ENCODE peak calls at places on chromosomes 11 and 22, in ten cellular contexts. One of them, this sample, is unnamed.

GRCh38 chr22:19732403-19733113 is 9.2 kb downstream of the GP1BB start:
- DNase-seq in AG09319: no peak
- DNase-seq in lower lobe of right lung: no peak
- DNase-seq in fibroblast of the aortic adventitia: no peak
- DNase-seq in GM10248: no peak
- DNase-seq in glutamatergic neuron: no peak
- DNase-seq in AG10803: no peak
- DNase-seq in psoas muscle: no peak
- DNase-seq in keratinocyte: no peak
- DNase-seq in heart left ventricle: no peak
- DNase-seq in this sample: no peak

GRCh38 chr11:118473537-118473936 is 37.2 kb downstream of the KMT2A start:
- DNase-seq in AG09319: no peak
- DNase-seq in lower lobe of right lung: no peak
- DNase-seq in fibroblast of the aortic adventitia: no peak
- DNase-seq in GM10248: no peak
- DNase-seq in glutamatergic neuron: no peak
- DNase-seq in AG10803: no peak
- DNase-seq in psoas muscle: no peak
- DNase-seq in keratinocyte: no peak
- DNase-seq in heart left ventricle: no peak
- DNase-seq in this sample: no peak

GRCh38 chr11:33018840-33019239 is 3.2 kb downstream of the DEPDC7 start:
- DNase-seq in AG09319: no peak
- DNase-seq in lower lobe of right lung: no peak
- DNase-seq in fibroblast of the aortic adventitia: no peak
- DNase-seq in GM10248: no peak
- DNase-seq in glutamatergic neuron: no peak
- DNase-seq in AG10803: no peak
- DNase-seq in psoas muscle: no peak
- DNase-seq in keratinocyte: no peak
- DNase-seq in heart left ventricle: no peak
- DNase-seq in this sample: no peak

GRCh38 chr11:33747969-33748368 is 11.7 kb upstream of the CD59 start:
- DNase-seq in AG09319: no peak
- DNase-seq in lower lobe of right lung: no peak
- DNase-seq in fibroblast of the aortic adventitia: peak; percentile 74
- DNase-seq in GM10248: no peak
- DNase-seq in glutamatergic neuron: no peak
- DNase-seq in AG10803: peak; percentile 39
- DNase-seq in psoas muscle: no peak
- DNase-seq in keratinocyte: no peak
- DNase-seq in heart left ventricle: no peak
- DNase-seq in this sample: no peak

GRCh38 chr11:93844568-93844967 is 5.8 kb downstream of the VSTM5 start:
- DNase-seq in AG09319: no peak
- DNase-seq in lower lobe of right lung: no peak
- DNase-seq in fibroblast of the aortic adventitia: no peak
- DNase-seq in GM10248: no peak
- DNase-seq in glutamatergic neuron: no peak
- DNase-seq in AG10803: no peak
- DNase-seq in psoas muscle: no peak
- DNase-seq in keratinocyte: peak; percentile 42
- DNase-seq in heart left ventricle: no peak
- DNase-seq in this sample: no peak

GRCh38 chr11:57641426-57641825 is 8.3 kb downstream of the YPEL4 start:
- DNase-seq in AG09319: peak; percentile 42
- DNase-seq in lower lobe of right lung: no peak
- DNase-seq in fibroblast of the aortic adventitia: peak; percentile 77
- DNase-seq in GM10248: peak; percentile 65
- DNase-seq in glutamatergic neuron: no peak
- DNase-seq in AG10803: peak; percentile 73
- DNase-seq in psoas muscle: no peak
- DNase-seq in keratinocyte: no peak
- DNase-seq in heart left ventricle: no peak
- DNase-seq in this sample: no peak

GRCh38 chr11:6468712-6469495 is 4.8 kb downstream of the TRIM3 start:
- DNase-seq in AG09319: peak; percentile 30
- DNase-seq in lower lobe of right lung: peak; percentile 84
- DNase-seq in fibroblast of the aortic adventitia: peak; percentile 81
- DNase-seq in GM10248: peak; percentile 74
- DNase-seq in glutamatergic neuron: peak; percentile 81
- DNase-seq in AG10803: peak; percentile 51
- DNase-seq in psoas muscle: peak; percentile 92
- DNase-seq in keratinocyte: peak; percentile 25
- DNase-seq in heart left ventricle: peak; percentile 92
- DNase-seq in this sample: peak; percentile 84

GRCh38 chr11:78615724-78616123 is 41.1 kb upstream of the NARS2 start:
- DNase-seq in AG09319: no peak
- DNase-seq in lower lobe of right lung: no peak
- DNase-seq in fibroblast of the aortic adventitia: no peak
- DNase-seq in GM10248: no peak
- DNase-seq in glutamatergic neuron: no peak
- DNase-seq in AG10803: no peak
- DNase-seq in psoas muscle: no peak
- DNase-seq in keratinocyte: no peak
- DNase-seq in heart left ventricle: no peak
- DNase-seq in this sample: no peak

GRCh38 chr11:14625804-14626203 is 17.8 kb upstream of the PDE3B start:
- DNase-seq in AG09319: no peak
- DNase-seq in lower lobe of right lung: no peak
- DNase-seq in fibroblast of the aortic adventitia: no peak
- DNase-seq in GM10248: no peak
- DNase-seq in glutamatergic neuron: no peak
- DNase-seq in AG10803: no peak
- DNase-seq in psoas muscle: no peak
- DNase-seq in keratinocyte: no peak
- DNase-seq in heart left ventricle: no peak
- DNase-seq in this sample: no peak

GRCh38 chr11:67120456-67120855 is 1.4 kb downstream of the KDM2A start:
- DNase-seq in AG09319: no peak
- DNase-seq in lower lobe of right lung: no peak
- DNase-seq in fibroblast of the aortic adventitia: no peak
- DNase-seq in GM10248: no peak
- DNase-seq in glutamatergic neuron: no peak
- DNase-seq in AG10803: no peak
- DNase-seq in psoas muscle: no peak
- DNase-seq in keratinocyte: no peak
- DNase-seq in heart left ventricle: no peak
- DNase-seq in this sample: no peak

GRCh38 chr11:67120881-67121710 is 2.0 kb downstream of the KDM2A start:
- DNase-seq in AG09319: no peak
- DNase-seq in lower lobe of right lung: no peak
- DNase-seq in fibroblast of the aortic adventitia: peak; percentile 52
- DNase-seq in GM10248: peak; percentile 55
- DNase-seq in glutamatergic neuron: no peak
- DNase-seq in AG10803: peak; percentile 34
- DNase-seq in psoas muscle: no peak
- DNase-seq in keratinocyte: no peak
- DNase-seq in heart left ventricle: peak; percentile 22
- DNase-seq in this sample: no peak

GRCh38 chr11:67118059-67118766 is 850 bp upstream of the KDM2A start:
- DNase-seq in AG09319: no peak
- DNase-seq in lower lobe of right lung: peak; percentile 69
- DNase-seq in fibroblast of the aortic adventitia: no peak
- DNase-seq in GM10248: peak; percentile 50
- DNase-seq in glutamatergic neuron: peak; percentile 54
- DNase-seq in AG10803: peak; percentile 27
- DNase-seq in psoas muscle: peak; percentile 76
- DNase-seq in keratinocyte: no peak
- DNase-seq in heart left ventricle: peak; percentile 53
- DNase-seq in this sample: peak; percentile 63

GRCh38 chr11:67118801-67119576 is at the start of gene KDM2A:
- DNase-seq in AG09319: peak; percentile 98
- DNase-seq in lower lobe of right lung: peak; percentile 100
- DNase-seq in fibroblast of the aortic adventitia: peak; percentile 97
- DNase-seq in GM10248: peak; percentile 99
- DNase-seq in glutamatergic neuron: peak; percentile 99
- DNase-seq in AG10803: peak; percentile 99
- DNase-seq in psoas muscle: peak; percentile 100
- DNase-seq in keratinocyte: peak; percentile 92
- DNase-seq in heart left ventricle: peak; percentile 99
- DNase-seq in this sample: peak; percentile 100

DNA sequence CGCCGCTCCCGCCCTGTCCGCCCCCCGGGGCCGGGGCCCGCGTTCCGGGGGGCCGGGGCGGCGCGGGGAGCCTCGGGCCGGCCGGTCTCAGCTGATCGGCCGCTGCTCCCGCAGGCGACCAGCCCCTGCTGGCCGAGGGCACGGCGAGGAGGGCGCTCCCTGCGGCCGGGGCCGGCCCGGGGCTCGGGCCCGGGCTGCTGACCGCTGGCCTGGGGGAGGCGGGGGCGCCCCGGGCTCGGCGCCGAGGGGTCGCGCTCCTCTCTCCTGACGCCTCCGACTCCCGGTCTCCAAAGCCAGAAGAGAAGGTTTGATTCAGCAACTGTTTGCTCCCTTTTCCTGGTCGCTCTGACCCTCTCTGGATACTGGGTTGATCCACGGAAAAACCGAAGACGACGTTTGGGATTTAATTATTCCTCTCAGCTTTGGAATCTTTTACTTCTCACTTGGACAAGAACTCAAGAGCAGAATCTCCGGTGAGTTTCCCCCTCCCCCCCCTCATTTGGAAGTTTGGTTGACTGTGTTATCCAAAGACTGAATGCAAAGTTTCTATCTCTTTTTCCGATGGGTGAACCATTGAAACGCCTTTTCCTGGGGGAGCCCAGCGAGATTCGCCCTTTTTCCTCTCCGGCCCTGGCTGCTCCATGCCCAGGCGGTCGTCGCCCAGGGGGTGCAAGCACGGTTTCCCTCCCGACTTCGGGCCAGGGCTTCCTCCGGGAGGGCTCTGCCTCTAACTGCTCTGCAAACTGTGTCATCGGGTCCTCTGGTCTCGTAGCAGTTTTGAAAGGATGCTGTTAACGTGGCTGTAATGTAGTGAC is 721 bp downstream of the KDM2A start:
- DNase-seq in AG09319: no peak
- DNase-seq in lower lobe of right lung: peak; percentile 52
- DNase-seq in fibroblast of the aortic adventitia: no peak
- DNase-seq in GM10248: peak; percentile 37
- DNase-seq in glutamatergic neuron: peak; percentile 61
- DNase-seq in AG10803: no peak
- DNase-seq in psoas muscle: peak; percentile 65
- DNase-seq in keratinocyte: no peak
- DNase-seq in heart left ventricle: peak; percentile 21
- DNase-seq in this sample: peak; percentile 42
- TF ChIP-seq CTCF in AG09319: no peak
- TF ChIP-seq CTCF in lower lobe of right lung: no peak
- TF ChIP-seq CTCF in fibroblast of the aortic adventitia: peak; percentile 8
- TF ChIP-seq CTCF in GM10248: no peak
- TF ChIP-seq CTCF in glutamatergic neuron: no peak
- TF ChIP-seq CTCF in AG10803: no peak
- TF ChIP-seq CTCF in psoas muscle: peak; percentile 7
- TF ChIP-seq CTCF in keratinocyte: no peak
- TF ChIP-seq CTCF in heart left ventricle: no peak
- TF ChIP-seq CTCF in this sample: peak; percentile 9

DNA sequence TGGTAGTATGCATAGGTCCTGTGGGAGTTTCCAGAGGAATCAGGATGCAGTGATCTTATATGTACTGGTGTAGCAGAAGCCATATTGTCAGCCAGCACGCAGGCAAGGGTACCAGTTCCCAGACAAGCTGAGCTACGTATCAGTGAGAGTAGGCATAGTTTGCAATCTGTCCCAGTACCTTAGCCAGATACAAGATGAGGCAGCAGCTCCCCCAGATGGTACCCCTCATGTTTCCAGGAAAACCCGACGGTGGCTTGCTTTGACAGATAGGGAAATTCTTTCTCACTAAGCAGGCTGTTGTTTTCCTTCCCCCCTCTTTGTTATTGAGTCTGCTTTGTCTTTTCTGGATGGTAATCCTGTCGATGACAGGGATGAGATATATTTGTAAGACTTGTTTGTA is 109.7 kb upstream of the RRM1 start:
- DNase-seq in AG09319: no peak
- DNase-seq in lower lobe of right lung: no peak
- DNase-seq in fibroblast of the aortic adventitia: no peak
- DNase-seq in GM10248: no peak
- DNase-seq in glutamatergic neuron: no peak
- DNase-seq in AG10803: no peak
- DNase-seq in psoas muscle: no peak
- DNase-seq in keratinocyte: no peak
- DNase-seq in heart left ventricle: no peak
- DNase-seq in this sample: no peak
- TF ChIP-seq CTCF in AG09319: no peak
- TF ChIP-seq CTCF in lower lobe of right lung: peak; percentile 15
- TF ChIP-seq CTCF in fibroblast of the aortic adventitia: no peak
- TF ChIP-seq CTCF in GM10248: no peak
- TF ChIP-seq CTCF in glutamatergic neuron: no peak
- TF ChIP-seq CTCF in AG10803: peak; percentile 23
- TF ChIP-seq CTCF in psoas muscle: no peak
- TF ChIP-seq CTCF in keratinocyte: no peak
- TF ChIP-seq CTCF in heart left ventricle: no peak
- TF ChIP-seq CTCF in this sample: no peak

GRCh38 chr11:560305-561147 is at the start of the genes LMNTD2 and RASSF7:
- DNase-seq in AG09319: peak; percentile 46
- DNase-seq in lower lobe of right lung: peak; percentile 90
- DNase-seq in fibroblast of the aortic adventitia: peak; percentile 60
- DNase-seq in GM10248: peak; percentile 99
- DNase-seq in glutamatergic neuron: peak; percentile 96
- DNase-seq in AG10803: peak; percentile 66
- DNase-seq in psoas muscle: peak; percentile 94
- DNase-seq in keratinocyte: no peak
- DNase-seq in heart left ventricle: peak; percentile 92
- DNase-seq in this sample: peak; percentile 96
- TF ChIP-seq CTCF in AG09319: no peak
- TF ChIP-seq CTCF in lower lobe of right lung: no peak
- TF ChIP-seq CTCF in fibroblast of the aortic adventitia: no peak
- TF ChIP-seq CTCF in GM10248: no peak
- TF ChIP-seq CTCF in glutamatergic neuron: no peak
- TF ChIP-seq CTCF in AG10803: no peak
- TF ChIP-seq CTCF in psoas muscle: no peak
- TF ChIP-seq CTCF in keratinocyte: no peak
- TF ChIP-seq CTCF in heart left ventricle: no peak
- TF ChIP-seq CTCF in this sample: no peak

DNA sequence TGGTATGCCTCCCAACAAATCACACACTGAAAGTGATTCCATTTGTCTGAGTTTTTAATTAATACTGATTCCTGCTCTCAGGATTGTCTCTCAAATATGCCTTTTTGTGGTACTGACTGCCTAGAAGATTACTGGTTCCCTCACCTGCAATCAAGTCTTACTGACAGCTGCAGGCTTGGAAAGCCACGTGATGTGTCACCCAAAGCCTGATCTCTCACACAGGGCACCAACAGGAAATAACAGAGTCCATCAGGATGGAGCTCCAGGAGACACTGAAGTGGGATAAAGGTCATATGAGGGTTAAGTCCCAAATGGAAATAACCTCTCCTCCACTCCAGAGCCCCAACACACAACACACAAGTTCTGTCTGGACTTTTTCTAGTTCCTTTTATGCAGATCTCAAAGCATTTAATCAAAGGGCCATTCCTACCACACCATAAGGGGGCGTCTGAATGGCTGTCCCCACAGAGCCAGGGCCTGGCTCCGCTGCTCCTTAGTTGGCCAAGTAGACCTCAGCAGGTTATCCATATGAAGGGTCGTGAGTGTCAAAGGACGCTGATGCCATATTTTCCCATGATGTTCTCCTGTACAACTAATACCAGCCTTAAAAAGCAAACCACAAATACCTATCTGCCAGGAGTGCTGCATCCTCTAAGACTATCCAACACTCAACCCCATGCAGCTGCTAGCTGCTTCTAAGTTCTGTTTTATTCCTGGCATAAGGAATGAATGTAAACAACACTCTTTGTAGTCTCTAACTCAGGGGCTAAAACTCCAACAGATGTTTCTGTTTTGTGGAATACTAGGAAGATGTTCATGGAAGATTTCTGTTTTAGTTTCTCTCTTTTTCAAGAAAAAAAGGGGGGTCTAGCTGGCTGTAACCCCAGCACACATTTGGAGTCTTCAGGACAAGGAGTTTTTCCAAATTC is 13.0 kb downstream of the SCUBE2 start:
- DNase-seq in AG09319: no peak
- DNase-seq in lower lobe of right lung: no peak
- DNase-seq in fibroblast of the aortic adventitia: no peak
- DNase-seq in GM10248: no peak
- DNase-seq in glutamatergic neuron: no peak
- DNase-seq in AG10803: peak; percentile 5
- DNase-seq in psoas muscle: no peak
- DNase-seq in keratinocyte: no peak
- DNase-seq in heart left ventricle: no peak
- DNase-seq in this sample: no peak
- TF ChIP-seq CTCF in AG09319: no peak
- TF ChIP-seq CTCF in lower lobe of right lung: no peak
- TF ChIP-seq CTCF in fibroblast of the aortic adventitia: no peak
- TF ChIP-seq CTCF in GM10248: no peak
- TF ChIP-seq CTCF in glutamatergic neuron: no peak
- TF ChIP-seq CTCF in AG10803: no peak
- TF ChIP-seq CTCF in psoas muscle: no peak
- TF ChIP-seq CTCF in keratinocyte: no peak
- TF ChIP-seq CTCF in heart left ventricle: no peak
- TF ChIP-seq CTCF in this sample: no peak

This sample was measured in right lobe of liver.